ENCODE peak calls at places on chromosomes 4 and X, in nine cellular contexts. F is effector memory CD4-positive, alpha-beta T cell; Z is right lobe of liver; U is pancreas; Y is cardiac muscle cell; T is mesenchymal stem cell; B is suprapubic skin; S is thoracic aorta; N is GM23248. J is an unnamed sample.

GRCh38 chr4:153232768-153233167 is 28.5 kb downstream of the TRIM2 start:
- DNase-seq in F (no peak), T (peak), Z (peak), Y (no peak), U (no peak), S (no peak), N (peak), B (no peak), J (no peak)

GRCh38 chr4:91488946-91489345 is 814.8 kb upstream of the GRID2 start:
- DNase-seq in U (no peak), F (no peak), Z (no peak), T (peak), B (no peak), S (no peak), N (no peak), Y (peak), J (no peak)

GRCh38 chrX:33194876-33195433 is 16.4 kb downstream of the DMD start:
- DNase-seq in Z (no peak), S (no peak), Y (peak), N (no peak), B (no peak), U (no peak), F (no peak), T (peak), J (no peak)

GRCh38 chr4:69727924-69728323 is 32.5 kb downstream of the SULT1B1 start:
- DNase-seq in B (no peak), F (no peak), S (no peak), Y (no peak), U (no peak), T (no peak), N (no peak), Z (no peak), J (no peak)

GRCh38 chr4:180059216-180059881 is 2183.9 kb upstream of the TENM3 start:
- DNase-seq in T (peak), Z (no peak), Y (peak), N (peak), U (peak), S (no peak), F (no peak), B (no peak), J (no peak)

GRCh38 chr4:85569730-85570299 is 94.9 kb downstream of the ARHGAP24 start:
- DNase-seq in Z (no peak), B (no peak), S (no peak), U (no peak), F (no peak), T (no peak), Y (no peak), N (no peak), J (no peak)

GRCh38 chr4:119664168-119664907 is 35.7 kb upstream of the PDE5A start:
- DNase-seq in S (no peak), B (no peak), Z (no peak), T (peak), F (no peak), N (no peak), U (no peak), Y (no peak), J (no peak)

GRCh38 chr4:7121174-7121573 is 53.3 kb upstream of the GRPEL1 start:
- DNase-seq in T (no peak), F (no peak), N (no peak), U (peak), S (no peak), Y (no peak), Z (no peak), B (no peak), J (no peak)

GRCh38 chr4:13347517-13348125 is 136.5 kb downstream of the RAB28 start:
- DNase-seq in U (no peak), S (no peak), Y (no peak), T (peak), B (no peak), Z (no peak), F (no peak), N (peak), J (no peak)

GRCh38 chrX:7270018-7270417 is 122.1 kb upstream of the PUDP start:
- DNase-seq in F (no peak), T (peak), Y (no peak), S (no peak), N (peak), B (no peak), Z (no peak), U (no peak), J (no peak)

GRCh38 chr4:24488399-24489164 is 95.8 kb downstream of the DHX15 start:
- DNase-seq in B (peak), F (no peak), S (peak), Y (peak), T (peak), N (peak), U (peak), Z (peak), J (peak)

GRCh38 chr4:177671387-177671786 is 229.2 kb upstream of the AGA start:
- DNase-seq in T (no peak), S (no peak), F (no peak), Z (no peak), B (no peak), Y (no peak), U (no peak), N (no peak), J (no peak)

GRCh38 chr4:184402740-184403383 is 71.5 kb downstream of the IRF2 start:
- DNase-seq in Z (no peak), B (no peak), Y (no peak), S (no peak), N (no peak), F (no peak), T (no peak), U (no peak), J (no peak)

GRCh38 chr4:51932261-51932660 is 87.9 kb downstream of the LRRC66 start:
- DNase-seq in N (peak), U (no peak), B (no peak), F (no peak), T (no peak), Z (no peak), S (no peak), Y (peak), J (peak)

GRCh38 chrX:85630901-85631300 is 251.4 kb upstream of the POF1B start:
- DNase-seq in N (no peak), U (no peak), T (no peak), S (no peak), Y (no peak), B (no peak), Z (no peak), F (no peak), J (no peak)

GRCh38 chrX:6904178-6904577 is 243.3 kb upstream of the STS start:
- DNase-seq in Z (no peak), F (no peak), Y (no peak), U (no peak), S (no peak), N (no peak), T (no peak), B (no peak), J (no peak)

GRCh38 chr4:25457053-25457715 is 80.1 kb downstream of the ANAPC4 start:
- DNase-seq in N (peak), F (no peak), S (no peak), T (peak), Z (no peak), U (no peak), Y (peak), B (no peak), J (no peak)

GRCh38 chr4:61373901-61374611 is 173.9 kb downstream of the ADGRL3 start:
- DNase-seq in B (no peak), U (no peak), N (no peak), S (no peak), F (no peak), Z (no peak), Y (peak), T (peak), J (peak)

GRCh38 chrX:77689376-77689775 is 96.6 kb downstream of the ATRX start:
- DNase-seq in T (no peak), Y (no peak), F (no peak), S (no peak), N (no peak), U (no peak), B (no peak), Z (no peak), J (no peak)

GRCh38 chr4:1871471-1872021 is 353 bp downstream of the NSD2 start:
- DNase-seq in B (peak), T (no peak), N (peak), U (peak), F (no peak), Z (no peak), S (no peak), Y (peak), J (no peak)

GRCh38 chr4:13537832-13538177 is 6.5 kb downstream of the NKX3-2 start:
- DNase-seq in T (no peak), F (no peak), S (no peak), U (no peak), B (no peak), Z (no peak), Y (no peak), N (no peak), J (no peak)

GRCh38 chr4:184310881-184311709 is 93.4 kb upstream of the ENPP6 start:
- DNase-seq in T (no peak), N (no peak), F (no peak), S (no peak), B (no peak), Y (peak), Z (peak), U (peak), J (no peak)

GRCh38 chrX:24301806-24302205 is 12.1 kb downstream of the SUPT20HL2 start:
- DNase-seq in Y (peak), T (no peak), N (peak), S (no peak), Z (no peak), B (no peak), F (no peak), U (no peak), J (no peak)

GRCh38 chrX:20066968-20067708 is 49.6 kb downstream of the MAP7D2 start:
- DNase-seq in N (peak), Y (peak), S (no peak), U (no peak), T (peak), F (no peak), Z (no peak), B (no peak), J (peak)
- H3K27ac ChIP-seq in N (peak), Y (no peak), S (no peak), U (no peak), T (peak), F (no peak), Z (no peak), B (no peak), J (peak)

GRCh38 chr4:102620697-102621497 is 119.7 kb downstream of the NFKB1 start:
- DNase-seq in B (no peak), T (peak), N (peak), U (no peak), F (no peak), S (no peak), Y (peak), Z (peak), J (peak)
- H3K27ac ChIP-seq in B (no peak), T (peak), N (peak), U (peak), F (no peak), S (peak), Y (peak), Z (peak), J (peak)

GRCh38 chrX:150365051-150365952 is 2.2 kb downstream of the MAMLD1 start:
- DNase-seq in N (peak), T (peak), F (no peak), Y (peak), U (peak), S (no peak), B (no peak), Z (peak), J (peak)
- H3K27ac ChIP-seq in N (peak), T (peak), F (no peak), Y (no peak), U (peak), S (peak), B (peak), Z (peak), J (peak)

GRCh38 chr4:3021127-3021526 is 53.2 kb downstream of the HTT-AS start:
- DNase-seq in S (no peak), T (no peak), Y (no peak), F (no peak), B (no peak), N (no peak), Z (no peak), U (no peak), J (no peak)

GRCh38 chr4:3013839-3014350 is 50.5 kb downstream of the GRK4 start:
- DNase-seq in N (no peak), T (no peak), B (peak), Y (no peak), S (no peak), F (no peak), U (no peak), Z (peak), J (no peak)

GRCh38 chr4:3019471-3019870 is 54.9 kb downstream of the HTT-AS start:
- DNase-seq in Z (no peak), U (no peak), B (no peak), S (no peak), N (no peak), T (no peak), F (no peak), Y (no peak), J (no peak)

GRCh38 chr4:3016839-3017410 is 53.6 kb downstream of the GRK4 start:
- DNase-seq in F (no peak), N (no peak), U (no peak), S (no peak), Y (no peak), T (no peak), Z (no peak), B (peak), J (no peak)

GRCh38 chr4:3017504-3017903 is 54.1 kb downstream of the GRK4 start:
- DNase-seq in Z (no peak), F (no peak), T (no peak), U (no peak), S (no peak), B (no peak), Y (no peak), N (no peak), J (no peak)
- H3K27ac ChIP-seq in Z (no peak), F (no peak), T (no peak), U (no peak), S (no peak), B (no peak), Y (no peak), N (no peak), J (no peak)

GRCh38 chrX:47217852-47218279 is 615 bp upstream of the CDK16 start:
- DNase-seq in N (peak), Z (peak), T (peak), B (peak), S (peak), F (peak), Y (peak), U (peak), J (peak)

GRCh38 chrX:47217121-47217851 is 1.2 kb upstream of the CDK16 start:
- DNase-seq in S (no peak), F (no peak), Z (no peak), N (peak), U (peak), B (peak), T (peak), Y (peak), J (peak)

GRCh38 chrX:47214435-47215077 is 3.9 kb upstream of the CDK16 start:
- DNase-seq in T (no peak), U (peak), Y (no peak), B (peak), Z (no peak), N (no peak), F (no peak), S (no peak), J (no peak)

GRCh38 chrX:47216393-47216925 is 2.0 kb upstream of the CDK16 start:
- DNase-seq in B (peak), S (no peak), T (no peak), Y (no peak), U (peak), N (no peak), F (no peak), Z (no peak), J (no peak)

DNA sequence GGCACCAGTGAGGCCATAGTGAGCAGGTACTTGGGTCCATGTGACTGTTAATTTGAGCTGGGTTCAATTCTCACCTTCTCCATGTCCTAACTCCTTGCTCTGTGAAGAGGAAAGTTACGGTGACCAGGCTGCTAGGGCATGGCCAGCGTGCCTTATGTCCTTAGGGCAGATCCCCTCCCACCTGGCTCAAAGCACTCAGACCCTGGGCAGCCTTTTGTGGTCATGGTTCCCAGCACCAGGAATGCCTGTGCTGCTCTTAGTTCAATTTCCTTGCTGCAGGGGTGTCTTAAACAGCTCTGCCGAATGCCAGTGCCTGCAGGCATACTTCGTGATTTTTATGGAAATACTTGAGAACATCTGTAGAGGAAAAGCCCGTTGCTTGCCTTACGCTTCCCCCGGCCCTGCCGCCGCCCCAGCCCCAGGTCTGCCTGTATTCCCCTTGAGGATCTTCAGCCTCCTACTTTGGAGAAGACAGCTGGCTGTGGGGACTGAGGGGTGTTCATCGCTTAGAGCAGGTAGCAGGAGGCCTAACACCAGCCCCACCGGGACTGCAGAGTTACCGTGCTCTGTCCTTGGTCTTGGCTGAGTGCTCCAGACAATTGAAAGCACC is 3.1 kb upstream of the CDK16 start:
- DNase-seq in T (no peak), U (peak), F (no peak), S (no peak), Y (no peak), N (no peak), B (peak), Z (no peak), J (no peak)
- H3K27ac ChIP-seq in T (peak), U (no peak), F (no peak), S (no peak), Y (peak), N (no peak), B (no peak), Z (no peak), J (no peak)